ENCODE peak calls at places on chromosomes 13 and 19, in seven cellular contexts. U is Peyer's patch, H is AG10803, Y is H1, B is lower lobe of right lung, J is A549, D is progenitor cell of endocrine pancreas. R is an unnamed sample.

GRCh38 chr13:41520699-41521630 is 63.6 kb downstream of the RGCC start:
- DNase-seq in U (no peak), H (peak), Y (no peak), B (no peak), J (no peak), D (no peak), R (no peak)

GRCh38 chr19:43777163-43777700 is 3.5 kb downstream of the KCNN4 start:
- DNase-seq in U (peak), H (peak), Y (no peak), B (no peak), J (no peak), D (no peak), R (peak)

GRCh38 chr13:49635599-49636433 is 7.5 kb downstream of the ARL11 start:
- DNase-seq in U (no peak), H (peak), Y (peak), B (no peak), J (no peak), D (no peak), R (no peak)

GRCh38 chr19:49690656-49691242 is at the start of gene CPT1C:
- DNase-seq in U (peak), H (peak), Y (peak), B (peak), J (no peak), D (peak), R (no peak)

GRCh38 chr19:1073956-1074511 is 7.1 kb downstream of the ARHGAP45 start:
- DNase-seq in U (no peak), H (no peak), Y (no peak), B (peak), J (no peak), D (no peak), R (no peak)

GRCh38 chr13:43085545-43085944 is 62.2 kb downstream of the DNAJC15 start:
- DNase-seq in U (no peak), H (peak), Y (no peak), B (no peak), J (peak), D (no peak), R (no peak)

GRCh38 chr19:55147408-55148251 is 1.4 kb downstream of the TNNT1 start:
- DNase-seq in U (no peak), H (no peak), Y (no peak), B (no peak), J (peak), D (no peak), R (no peak)

GRCh38 chr19:1513492-1514294 is 874 bp upstream of the ADAMTSL5 start:
- DNase-seq in U (peak), H (peak), Y (no peak), B (peak), J (peak), D (no peak), R (peak)

GRCh38 chr13:19159761-19160420 is 21.7 kb downstream of the TUBA3C start:
- DNase-seq in U (no peak), H (no peak), Y (no peak), B (no peak), J (no peak), D (no peak), R (no peak)

GRCh38 chr13:85724554-85725432 is 74.4 kb downstream of the SLITRK6 start:
- DNase-seq in U (no peak), H (no peak), Y (no peak), B (no peak), J (no peak), D (no peak), R (no peak)

GRCh38 chr13:75326173-75327131 is 155.5 kb downstream of the TBC1D4 start:
- DNase-seq in U (no peak), H (peak), Y (no peak), B (no peak), J (no peak), D (no peak), R (no peak)

GRCh38 chr19:30416375-30416774 is 44.2 kb downstream of the ZNF536 start:
- DNase-seq in U (no peak), H (no peak), Y (no peak), B (no peak), J (no peak), D (no peak), R (no peak)

GRCh38 chr13:114128348-114128623 is 4.1 kb downstream of the RASA3 start:
- DNase-seq in U (no peak), H (no peak), Y (no peak), B (peak), J (no peak), D (no peak), R (no peak)

GRCh38 chr19:38848299-38849146 is 1.3 kb downstream of the HNRNPL start:
- DNase-seq in U (no peak), H (no peak), Y (no peak), B (no peak), J (no peak), D (no peak), R (peak)

GRCh38 chr19:56973713-56974553 is 133.4 kb upstream of the PEG3 start:
- DNase-seq in U (no peak), H (no peak), Y (no peak), B (no peak), J (no peak), D (no peak), R (no peak)

GRCh38 chr13:47250141-47250540 is 353.3 kb upstream of the HTR2A start:
- DNase-seq in U (no peak), H (peak), Y (no peak), B (no peak), J (no peak), D (no peak), R (no peak)

GRCh38 chr13:108705031-108705430 is 75.6 kb downstream of the MYO16 start:
- DNase-seq in U (no peak), H (no peak), Y (no peak), B (no peak), J (peak), D (no peak), R (peak)

GRCh38 chr13:37495046-37495445 is 103.5 kb downstream of the POSTN start:
- DNase-seq in U (no peak), H (peak), Y (no peak), B (no peak), J (no peak), D (no peak), R (no peak)

GRCh38 chr19:28466107-28467045 is 746.6 kb downstream of the UQCRFS1 start:
- DNase-seq in U (no peak), H (peak), Y (no peak), B (peak), J (peak), D (peak), R (peak)

GRCh38 chr13:51397262-51397933 is 55.4 kb downstream of the INTS6 start:
- DNase-seq in U (no peak), H (peak), Y (no peak), B (no peak), J (peak), D (no peak), R (no peak)

GRCh38 chr19:31110331-31110730 is 238.9 kb downstream of the TSHZ3 start:
- DNase-seq in U (no peak), H (peak), Y (peak), B (no peak), J (peak), D (peak), R (no peak)

GRCh38 chr19:674282-675151 is 1.7 kb upstream of the FSTL3 start:
- DNase-seq in U (peak), H (no peak), Y (no peak), B (no peak), J (no peak), D (no peak), R (no peak)

GRCh38 chr19:56142087-56142787 is 1.1 kb downstream of the ZNF444 start:
- DNase-seq in U (no peak), H (no peak), Y (no peak), B (peak), J (no peak), D (peak), R (peak)

GRCh38 chr13:40024962-40025714 is 369.7 kb downstream of the COG6 start:
- DNase-seq in U (no peak), H (no peak), Y (no peak), B (no peak), J (no peak), D (no peak), R (no peak)

GRCh38 chr13:74562381-74562780 is 428.2 kb upstream of the KLF12 start:
- DNase-seq in U (no peak), H (peak), Y (no peak), B (no peak), J (no peak), D (no peak), R (no peak)

GRCh38 chr13:55653497-55653896 is 1487.2 kb upstream of the PRR20A start:
- DNase-seq in U (no peak), H (no peak), Y (no peak), B (no peak), J (no peak), D (no peak), R (no peak)

GRCh38 chr19:281992-282391 is 9.2 kb downstream of the PLPP2 start:
- DNase-seq in U (no peak), H (no peak), Y (no peak), B (no peak), J (no peak), D (no peak), R (no peak)

GRCh38 chr19:34662919-34663318 is 14.0 kb downstream of the SCGB2B2 start:
- DNase-seq in U (no peak), H (peak), Y (peak), B (no peak), J (peak), D (no peak), R (peak)

GRCh38 chr13:102702965-102703720 is 8.3 kb upstream of the METTL21C start:
- DNase-seq in U (no peak), H (peak), Y (no peak), B (no peak), J (no peak), D (no peak), R (no peak)

GRCh38 chr19:21322528-21322927 is 6.7 kb downstream of the ZNF708 start:
- DNase-seq in U (no peak), H (no peak), Y (no peak), B (no peak), J (no peak), D (no peak), R (no peak)

GRCh38 chr19:10226021-10226375 is 5.1 kb downstream of the S1PR2 start:
- DNase-seq in U (no peak), H (no peak), Y (no peak), B (no peak), J (no peak), D (no peak), R (no peak)

GRCh38 chr13:113649212-113649611 is 8.8 kb downstream of the ATP4B start:
- DNase-seq in U (peak), H (no peak), Y (no peak), B (peak), J (no peak), D (no peak), R (no peak)

GRCh38 chr19:33246729-33247440 is 21.2 kb upstream of the SLC7A10 start:
- DNase-seq in U (no peak), H (no peak), Y (no peak), B (peak), J (no peak), D (no peak), R (no peak)

GRCh38 chr19:29544656-29545360 is 19.0 kb downstream of the VSTM2B start:
- DNase-seq in U (peak), H (no peak), Y (no peak), B (no peak), J (no peak), D (no peak), R (no peak)

GRCh38 chr19:38734426-38735256 is 9.6 kb downstream of the CAPN12 start:
- DNase-seq in U (peak), H (peak), Y (no peak), B (peak), J (peak), D (no peak), R (peak)

DNA sequence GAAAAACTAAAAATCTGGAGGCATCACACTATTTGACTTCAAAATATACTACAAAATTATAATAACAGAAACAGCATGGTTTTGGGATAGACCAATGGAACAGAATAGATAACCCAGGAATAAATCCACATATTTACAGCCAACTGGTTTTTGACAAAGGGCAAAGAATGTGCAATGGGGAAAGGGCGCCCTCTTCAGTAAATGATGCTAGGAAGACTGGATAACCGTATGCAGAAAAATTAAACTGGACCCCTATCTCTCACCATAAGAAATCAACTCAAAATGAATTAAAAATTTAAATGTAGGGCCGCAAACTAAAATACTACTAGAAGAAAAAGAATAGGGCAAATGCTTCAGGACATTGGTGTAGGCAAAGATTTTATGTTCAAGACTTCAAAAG is 440.5 kb upstream of the SGCG start:
- DNase-seq in U (no peak), H (no peak), Y (no peak), B (no peak), J (peak), D (no peak), R (no peak)
- TF ChIP-seq CTCF in U (no peak), H (no peak), Y (no peak), B (no peak), J (no peak), D (peak), R (no peak)

DNA sequence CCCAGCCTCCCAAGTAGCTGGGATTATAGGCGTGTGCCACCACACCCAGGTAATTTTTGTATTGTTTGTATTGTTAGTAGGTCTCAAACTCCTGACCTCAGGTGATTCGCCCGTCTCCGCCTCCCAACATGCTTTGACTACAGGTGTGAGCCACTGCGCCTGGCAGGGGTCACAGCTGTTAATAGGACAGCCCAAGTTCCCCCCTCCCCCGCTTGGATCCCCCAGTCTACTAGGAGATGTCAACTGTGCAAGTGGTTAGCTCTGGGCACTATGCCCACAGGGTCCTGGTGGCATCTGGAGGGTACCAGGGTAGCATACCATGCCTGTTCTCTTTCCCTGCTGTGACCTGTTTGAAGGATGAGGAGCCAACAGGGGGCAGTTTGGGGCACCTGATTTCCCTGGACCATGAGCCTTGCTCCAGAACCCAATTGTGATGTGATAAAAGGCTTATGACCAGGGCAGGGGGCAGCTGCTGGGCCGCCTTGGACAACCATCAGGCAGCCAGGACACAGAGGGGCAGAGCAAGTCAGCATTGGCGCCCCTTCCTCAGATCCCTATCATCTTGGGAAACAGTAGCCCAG is at the start of gene TSPAN16:
- DNase-seq in U (no peak), H (no peak), Y (no peak), B (no peak), J (no peak), D (no peak), R (no peak)
- TF ChIP-seq CTCF in U (no peak), H (peak), Y (peak), B (no peak), J (no peak), D (no peak), R (no peak)

GRCh38 chr19:8333771-8334457 is 9.1 kb downstream of the KANK3 start:
- DNase-seq in U (no peak), H (no peak), Y (no peak), B (no peak), J (no peak), D (no peak), R (no peak)

GRCh38 chr19:8334458-8335342 is 8.4 kb downstream of the KANK3 start:
- DNase-seq in U (peak), H (peak), Y (no peak), B (peak), J (peak), D (peak), R (peak)

GRCh38 chr19:8336665-8337064 is 6.4 kb downstream of the KANK3 start:
- DNase-seq in U (no peak), H (no peak), Y (no peak), B (no peak), J (no peak), D (no peak), R (no peak)

GRCh38 chr19:8336072-8336569 is 6.9 kb downstream of the KANK3 start:
- DNase-seq in U (no peak), H (no peak), Y (no peak), B (no peak), J (no peak), D (no peak), R (no peak)

DNA sequence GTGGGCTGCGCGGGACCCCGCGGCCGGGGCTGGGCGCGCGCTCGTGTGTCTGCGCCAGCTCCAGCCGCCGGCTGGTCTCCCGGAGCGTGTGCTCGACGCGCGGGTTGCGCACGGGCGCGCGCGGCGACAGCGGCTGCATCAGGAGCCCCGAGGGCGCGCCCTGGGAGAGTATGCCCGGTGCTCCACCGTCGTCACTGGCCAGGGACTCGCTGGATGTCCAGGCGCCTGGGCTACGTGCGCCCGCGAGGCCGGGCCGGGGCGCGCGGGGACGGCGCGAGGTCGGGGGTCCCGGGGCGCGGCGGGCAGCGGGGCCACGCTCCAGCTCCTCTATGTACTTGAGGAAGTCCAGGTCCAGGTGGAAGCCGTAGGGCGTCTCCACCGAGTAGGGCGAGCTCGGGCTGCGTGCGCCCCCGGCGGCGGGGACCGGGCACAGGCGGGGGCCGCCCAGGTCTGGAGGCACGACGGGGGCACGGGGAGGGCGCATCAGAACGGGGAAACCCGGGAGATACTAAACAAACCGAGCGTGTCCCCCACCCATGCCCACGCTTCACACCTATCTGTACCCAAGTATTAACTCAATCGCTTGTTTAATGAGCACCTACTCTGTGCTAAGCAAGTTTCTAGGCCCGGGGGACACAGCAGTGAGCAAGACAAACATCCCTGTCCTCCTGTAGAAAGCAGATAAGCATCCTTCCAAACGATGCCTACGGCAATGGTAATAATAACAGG is 7.6 kb downstream of the KANK3 start:
- DNase-seq in U (peak), H (no peak), Y (no peak), B (no peak), J (peak), D (no peak), R (peak)
- TF ChIP-seq CTCF in U (no peak), H (no peak), Y (peak), B (no peak), J (peak), D (peak), R (peak)

GRCh38 chr13:21556051-21556450 is 47.9 kb downstream of the MICU2 start:
- DNase-seq in U (no peak), H (peak), Y (no peak), B (no peak), J (no peak), D (no peak), R (no peak)

GRCh38 chr13:21557995-21558394 is 46.0 kb downstream of the MICU2 start:
- DNase-seq in U (no peak), H (peak), Y (peak), B (no peak), J (peak), D (no peak), R (peak)
- TF ChIP-seq CTCF in U (no peak), H (peak), Y (peak), B (peak), J (peak), D (peak), R (no peak)